ENCODE peak calls at places on chromosomes 12 and 14, in seven cellular contexts. E is Kasumi-1; M is fibroblast of mammary gland; P is activated T-helper 1 cell treated with Interleukin-2 at 50 U/mL for 16 hours; H is H54; Z is stimulated activated CD4-positive, alpha-beta T cell treated with anti-CD3 and anti-CD28 coated beads, Interleukin-4, amount 100 ng/mL, for 1 hour; L is T-cell. T is an unnamed sample.

GRCh38 chr12:6554168-6554989 is 1.5 kb downstream of the IFFO1 start:
- DNase-seq in E (peak; percentile 66), M (peak; percentile 78), P (no peak), H (no peak), Z (peak; percentile 74), L (peak; percentile 56), T (peak; percentile 59)

GRCh38 chr12:27140478-27140969 is 58.1 kb upstream of the C12orf71 start:
- DNase-seq in E (no peak), M (no peak), P (no peak), H (no peak), Z (no peak), L (no peak), T (no peak)

GRCh38 chr14:77590845-77591506 is 25.5 kb downstream of the SPTLC2 start:
- DNase-seq in E (peak; percentile 25), M (no peak), P (no peak), H (no peak), Z (no peak), L (no peak), T (no peak)

GRCh38 chr14:105324080-105324778 is 9.7 kb downstream of the PACS2 start:
- DNase-seq in E (no peak), M (no peak), P (no peak), H (no peak), Z (no peak), L (no peak), T (no peak)

GRCh38 chr14:71206766-71207371 is 299.6 kb downstream of the PCNX1 start:
- DNase-seq in E (no peak), M (peak; percentile 89), P (no peak), H (peak; percentile 69), Z (no peak), L (no peak), T (no peak)

GRCh38 chr14:74263181-74263580 is 23.9 kb downstream of the VSX2 start:
- DNase-seq in E (no peak), M (no peak), P (no peak), H (no peak), Z (no peak), L (no peak), T (no peak)

GRCh38 chr14:67738740-67739504 is 37.2 kb downstream of the RDH12 start:
- DNase-seq in E (no peak), M (peak; percentile 100), P (no peak), H (peak; percentile 40), Z (no peak), L (no peak), T (no peak)

GRCh38 chr12:11496157-11496851 is 100.9 kb upstream of the PRB2 start:
- DNase-seq in E (no peak), M (no peak), P (no peak), H (no peak), Z (no peak), L (no peak), T (no peak)

GRCh38 chr12:65818454-65819382 is 5.6 kb upstream of the HMGA2 start:
- DNase-seq in E (no peak), M (no peak), P (no peak), H (no peak), Z (no peak), L (no peak), T (no peak)

T was measured in GF-D8.